ENCODE peak calls at places on chromosomes 13 and 19, in five cellular contexts. M is keratinocyte, B is GM23338, W is GM23248, L is PC-9. T is an unnamed sample.
A peak's percentile ranks its signal among the peaks of the same experiment; 100 is the strongest.

GRCh38 chr19:9789066-9789465 is 20.5 kb upstream of the ZNF846 start:
- DNase-seq in B (peak; percentile 33), W (no peak), M (no peak), L (no peak), T (no peak)

GRCh38 chr19:11152318-11153062 is 3.1 kb downstream of the SPC24 start:
- DNase-seq in W (peak; percentile 90), B (no peak), M (no peak), L (no peak), T (no peak)

GRCh38 chr19:45113628-45114027 is 20.6 kb downstream of the PPP1R37 start:
- DNase-seq in M (no peak), W (no peak), B (peak; percentile 35), L (peak; percentile 46), T (no peak)

GRCh38 chr19:4456843-4457653 is 546 bp downstream of the UBXN6 start:
- DNase-seq in B (peak; percentile 85), W (peak; percentile 75), L (peak; percentile 18), M (no peak), T (no peak)

GRCh38 chr13:45332831-45333219 is 8.2 kb downstream of the TPT1 start:
- DNase-seq in L (no peak), B (peak; percentile 51), W (no peak), M (no peak), T (no peak)

GRCh38 chr19:46134527-46134926 is 10.0 kb upstream of the IGFL3 start:
- DNase-seq in B (no peak), W (no peak), M (no peak), L (no peak), T (no peak)

GRCh38 chr19:45211751-45212381 is 33.3 kb downstream of the BLOC1S3 start:
- DNase-seq in L (no peak), M (no peak), W (no peak), B (no peak), T (no peak)

GRCh38 chr13:95677564-95678386 is 836 bp downstream of the DNAJC3 start:
- DNase-seq in M (no peak), W (peak; percentile 65), B (peak; percentile 61), L (no peak), T (no peak)

GRCh38 chr19:37929512-37929911 is 22.5 kb downstream of the SIPA1L3 start:
- DNase-seq in W (no peak), L (no peak), M (no peak), B (peak; percentile 82), T (no peak)

DNA sequence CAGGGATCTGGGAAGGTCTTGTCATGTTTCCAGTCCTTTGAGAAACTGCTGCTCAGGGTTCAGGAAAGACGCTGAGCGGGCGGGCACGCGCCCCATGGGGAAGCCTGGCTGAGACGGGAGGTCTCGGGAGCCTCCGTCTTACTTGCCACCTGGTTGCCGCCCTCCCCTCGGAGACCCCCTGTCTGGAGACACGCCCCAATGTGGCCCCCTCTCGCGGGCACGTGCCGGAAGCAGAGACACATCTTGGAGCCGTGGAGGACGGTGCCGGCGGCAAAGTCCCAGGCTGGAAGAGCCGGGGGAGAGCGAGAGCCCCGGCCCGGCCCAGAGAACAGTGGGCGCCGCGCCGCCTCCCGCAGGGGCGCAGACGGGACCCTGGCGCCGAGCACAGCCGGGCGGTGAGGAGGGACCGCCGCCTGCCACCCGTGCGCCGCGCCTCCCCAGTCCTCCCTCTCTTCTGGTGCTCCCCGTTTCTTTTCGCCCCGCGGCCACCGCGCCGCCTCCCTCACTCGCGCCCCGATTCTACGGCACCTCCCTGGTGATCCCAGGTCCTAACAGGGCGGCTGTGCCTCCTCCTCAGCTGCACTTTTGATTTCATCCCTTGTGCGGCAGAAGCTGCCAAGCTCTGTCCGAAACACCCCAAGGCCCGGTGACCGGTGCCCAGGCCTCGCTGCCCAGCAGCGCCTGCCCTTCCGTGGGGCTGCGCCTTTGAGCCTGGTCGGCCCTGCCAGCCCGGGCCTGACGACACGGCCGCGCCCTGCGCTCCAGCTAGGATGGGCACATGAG is 15.5 kb downstream of the GJB2 start:
- DNase-seq in L (no peak), B (peak; percentile 37), M (no peak), W (no peak), T (no peak)
- TF ChIP-seq EZH2 in L (no peak), B (no peak), M (no peak), W (no peak), T (no peak)

DNA sequence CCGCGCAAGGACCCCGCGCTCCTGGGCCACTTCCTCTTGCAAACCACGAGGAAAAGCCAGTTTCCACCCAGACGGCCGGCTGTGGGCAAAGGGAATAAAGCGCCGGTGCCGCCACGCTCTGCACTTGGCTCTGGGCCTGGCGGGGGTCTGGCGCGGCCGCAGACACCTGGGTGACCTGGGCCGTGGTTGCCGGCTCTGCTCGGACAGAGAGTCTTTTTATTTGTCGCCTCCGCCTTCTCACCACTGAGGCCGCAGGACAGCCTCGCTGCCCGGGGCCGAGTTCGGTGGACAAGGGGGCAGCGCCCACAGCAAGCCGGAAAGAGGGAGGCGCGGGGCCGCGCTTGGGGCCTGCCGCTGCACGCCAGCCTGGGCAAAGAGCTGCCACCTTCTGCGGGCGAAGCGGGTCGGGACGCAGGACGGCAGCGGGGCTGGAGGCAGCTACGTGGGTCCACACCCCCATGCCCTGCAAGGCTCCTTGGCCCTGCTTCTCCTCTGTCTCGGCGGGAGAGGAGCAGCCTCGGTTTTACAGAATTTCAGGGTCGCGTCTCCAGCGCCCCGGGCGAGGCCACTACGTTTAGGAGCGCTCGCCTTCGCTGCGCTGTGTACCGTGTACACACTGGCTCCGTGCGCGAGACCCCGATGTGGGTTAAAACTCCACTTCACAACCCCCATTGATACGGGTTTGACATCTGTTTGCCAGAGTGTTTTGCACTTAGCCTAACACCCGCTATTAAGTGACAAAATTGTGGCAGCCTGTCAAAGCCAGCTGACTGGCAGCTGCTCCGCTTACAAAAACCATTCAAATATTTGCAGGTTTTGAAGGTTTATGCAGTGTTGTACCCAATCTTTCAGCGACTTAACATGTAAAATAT is 13.0 kb upstream of the SOX1 start:
- DNase-seq in L (no peak), M (no peak), W (no peak), B (peak; percentile 50), T (no peak)
- TF ChIP-seq EZH2 in L (no peak), M (peak; percentile 56), W (no peak), B (peak; percentile 85), T (no peak)

GRCh38 chr19:1676351-1677266 is 24.2 kb upstream of the TCF3 start:
- DNase-seq in W (no peak), B (no peak), L (no peak), M (no peak), T (no peak)
- TF ChIP-seq EZH2 in W (no peak), B (no peak), L (no peak), M (peak; percentile 19), T (no peak)

DNA sequence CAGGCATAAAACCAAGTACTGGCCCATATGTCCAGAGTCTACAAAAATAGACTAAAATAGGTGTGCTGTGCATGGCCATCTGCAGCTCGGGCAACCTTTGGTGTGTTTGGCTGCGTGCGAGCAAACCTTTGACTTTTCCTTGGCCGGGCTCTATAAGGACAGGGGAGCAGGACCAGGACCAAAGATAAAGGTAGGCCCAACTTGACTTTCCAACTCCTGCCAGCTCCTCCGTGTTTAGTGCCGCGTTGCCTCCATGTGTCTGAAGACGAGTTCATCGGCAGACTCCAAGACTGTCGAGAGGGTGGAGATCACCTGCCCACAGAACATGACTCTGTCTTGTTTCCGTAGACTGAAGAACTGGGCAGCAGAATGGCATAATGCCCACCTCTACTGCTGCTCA is 375.5 kb downstream of the IRS2 start:
- DNase-seq in W (no peak), M (no peak), B (no peak), L (no peak), T (no peak)
- TF ChIP-seq EZH2 in W (no peak), M (no peak), B (no peak), L (no peak), T (no peak)

DNA sequence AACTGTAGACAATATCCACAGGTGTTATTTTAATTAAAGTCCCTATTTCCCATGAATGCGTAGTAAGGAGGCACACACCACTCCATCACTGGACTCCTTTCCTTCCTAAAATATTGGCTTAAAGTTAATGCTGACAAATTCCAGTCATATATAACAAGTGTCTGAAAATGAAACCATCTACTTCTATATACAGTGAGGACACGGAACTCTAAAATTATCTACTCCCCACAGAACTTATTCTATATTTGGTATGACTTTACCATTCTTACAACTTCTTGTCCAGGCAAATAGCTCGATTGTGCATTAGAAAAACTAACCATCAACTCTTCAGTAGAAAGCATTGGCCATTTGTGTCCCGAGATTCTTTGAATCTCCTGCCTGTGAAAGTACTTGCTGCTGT is 1560.2 kb downstream of the EFNB2 start:
- DNase-seq in M (no peak), W (no peak), L (no peak), B (no peak), T (no peak)
- TF ChIP-seq EZH2 in M (no peak), W (no peak), L (no peak), B (no peak), T (no peak)

GRCh38 chr13:27982361-27982760 is 6.1 kb downstream of the URAD start:
- DNase-seq in W (no peak), M (no peak), L (no peak), B (no peak), T (no peak)

GRCh38 chr13:27980280-27980998 is 8.1 kb downstream of the URAD start:
- DNase-seq in L (no peak), W (no peak), M (no peak), B (peak; percentile 62), T (no peak)

GRCh38 chr13:27979765-27980279 is 8.7 kb downstream of the URAD start:
- DNase-seq in B (no peak), W (no peak), L (no peak), M (no peak), T (no peak)

GRCh38 chr13:27979001-27979643 is 9.4 kb downstream of the URAD start:
- DNase-seq in L (no peak), W (no peak), B (peak; percentile 66), M (no peak), T (no peak)

DNA sequence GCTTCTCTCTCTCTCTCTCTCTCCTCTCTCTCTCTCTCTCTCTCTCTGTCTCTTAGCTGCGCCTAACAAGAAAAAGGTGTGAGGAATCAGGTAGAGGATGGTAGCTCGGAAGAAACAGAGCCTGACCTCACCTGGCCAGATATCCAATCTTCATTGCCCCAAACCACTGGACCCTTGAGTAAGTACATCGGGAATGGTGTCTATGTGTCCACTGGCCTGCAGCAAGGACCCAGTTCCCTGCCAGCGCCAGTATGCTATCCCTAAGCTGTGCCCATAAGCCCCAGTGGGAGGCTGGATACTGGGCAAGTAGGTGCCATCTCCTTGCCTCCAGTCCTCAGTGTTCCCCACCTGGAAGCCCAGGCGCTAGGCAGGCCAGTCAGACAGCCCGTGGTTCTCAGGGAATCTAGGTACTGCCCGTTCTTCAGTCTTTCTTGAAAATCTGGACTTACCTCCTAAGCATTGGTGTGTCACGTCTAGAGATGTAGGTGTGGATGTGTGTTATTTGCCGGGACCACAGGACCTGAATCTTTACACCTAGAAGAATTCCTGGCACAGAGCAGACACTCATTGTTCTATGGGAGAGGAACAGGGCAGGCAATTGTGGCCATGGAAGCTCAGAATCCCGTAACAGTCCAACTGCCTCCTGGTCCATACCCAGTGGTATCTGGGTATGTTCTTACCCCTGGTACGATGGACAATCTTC is 7.3 kb downstream of the URAD start:
- DNase-seq in L (no peak), W (no peak), M (no peak), B (no peak), T (no peak)
- TF ChIP-seq EZH2 in L (no peak), W (peak; percentile 56), M (peak; percentile 82), B (peak; percentile 86), T (peak; percentile 5)